ENCODE peak calls at places on chromosomes 12 and 14, in five cellular contexts. Z is adipocyte, W is transverse colon, L is SK-N-SH, I is hypothalamus. R is an unnamed sample.

GRCh38 chr14:104546021-104546491 is 33.5 kb upstream of the C14orf180 start:
- DNase-seq in I (no peak), Z (no peak), L (peak; percentile 32), W (no peak), R (no peak)

GRCh38 chr14:51395361-51395849 is 155.4 kb downstream of the TMX1 start:
- DNase-seq in Z (peak; percentile 84), L (peak; percentile 72), I (no peak), W (peak; percentile 25), R (no peak)

GRCh38 chr12:29546000-29546399 is 48.5 kb upstream of the OVCH1 start:
- DNase-seq in Z (no peak), W (no peak), L (no peak), I (no peak), R (no peak)

GRCh38 chr12:13195848-13196301 is 651 bp upstream of the EMP1 start:
- DNase-seq in L (no peak), W (peak; percentile 61), Z (peak; percentile 53), I (no peak), R (no peak)

GRCh38 chr12:108066583-108067234 is 62.4 kb upstream of the WSCD2 start:
- DNase-seq in L (no peak), Z (no peak), I (no peak), W (no peak), R (no peak)

GRCh38 chr14:72708708-72709475 is 185.0 kb downstream of the DPF3 start:
- DNase-seq in I (no peak), Z (no peak), W (no peak), L (no peak), R (peak; percentile 41)

GRCh38 chr14:103495854-103496253 is 26.8 kb downstream of the CKB start:
- DNase-seq in W (no peak), Z (no peak), I (no peak), L (no peak), R (no peak)

GRCh38 chr14:57533214-57533613 is 39.6 kb upstream of the CCDC198 start:
- DNase-seq in L (no peak), W (no peak), I (no peak), Z (peak; percentile 17), R (no peak)

GRCh38 chr14:54796961-54797360 is 105.7 kb downstream of the GCH1 start:
- DNase-seq in I (no peak), Z (peak; percentile 40), W (no peak), L (no peak), R (no peak)

GRCh38 chr12:83470749-83471148 is 784.0 kb downstream of the TMTC2 start:
- DNase-seq in Z (no peak), I (no peak), L (no peak), W (no peak), R (no peak)

GRCh38 chr12:3353621-3354020 is 137.4 kb upstream of the PRMT8 start:
- DNase-seq in Z (no peak), W (no peak), I (no peak), L (no peak), R (no peak)

GRCh38 chr12:3667485-3667884 is 85.4 kb downstream of the CRACR2A start:
- DNase-seq in Z (no peak), L (no peak), W (no peak), I (no peak), R (no peak)

GRCh38 chr12:86174188-86174587 is 82.0 kb downstream of the MGAT4C start:
- DNase-seq in W (no peak), L (no peak), Z (no peak), I (no peak), R (no peak)

GRCh38 chr14:68736519-68736918 is 56.3 kb downstream of the ZFP36L1 start:
- DNase-seq in L (no peak), Z (peak; percentile 17), W (no peak), I (no peak), R (no peak)

R was measured in dorsolateral prefrontal cortex.